ENCODE peak calls at places on chromosomes 6 and 20, in seven cellular contexts. D is HFFc6, A is memory B cell, X is pancreas, F is dermis blood vessel endothelial cell, C is NCI-H1694, Y is tibial nerve. I is an unnamed sample.

GRCh38 chr20:33443006-33443511 is 504 bp downstream of the SNTA1 start:
- DNase-seq in D (no peak), A (peak), X (no peak), F (peak), C (no peak), Y (no peak), I (no peak)

GRCh38 chr6:164756142-164756541 is 553.3 kb downstream of the C6orf118 start:
- DNase-seq in D (no peak), A (no peak), X (no peak), F (no peak), C (no peak), Y (no peak), I (no peak)

GRCh38 chr6:141269684-141270083 is 863.0 kb upstream of the GJE1 start:
- DNase-seq in D (no peak), A (no peak), X (no peak), F (no peak), C (no peak), Y (no peak), I (no peak)

GRCh38 chr20:36336838-36337478 is 30.8 kb downstream of the DLGAP4 start:
- DNase-seq in D (no peak), A (no peak), X (no peak), F (no peak), C (no peak), Y (no peak), I (no peak)

GRCh38 chr6:142233945-142234682 is 67.7 kb upstream of the ADGRG6 start:
- DNase-seq in D (no peak), A (no peak), X (no peak), F (no peak), C (no peak), Y (no peak), I (no peak)

GRCh38 chr6:139708342-139709199 is 334.1 kb upstream of the CITED2 start:
- DNase-seq in D (peak), A (no peak), X (no peak), F (peak), C (no peak), Y (no peak), I (no peak)

GRCh38 chr20:49542514-49542991 is 25.4 kb downstream of the PTGIS start:
- DNase-seq in D (no peak), A (no peak), X (no peak), F (no peak), C (no peak), Y (no peak), I (no peak)

GRCh38 chr20:2295286-2295685 is 515 bp upstream of the TGM3 start:
- DNase-seq in D (no peak), A (no peak), X (no peak), F (no peak), C (no peak), Y (no peak), I (no peak)

GRCh38 chr6:136424450-136424849 is 125.8 kb downstream of the MAP7 start:
- DNase-seq in D (no peak), A (no peak), X (no peak), F (no peak), C (no peak), Y (no peak), I (no peak)

GRCh38 chr20:54535045-54535444 is 59.7 kb downstream of the DOK5 start:
- DNase-seq in D (no peak), A (no peak), X (no peak), F (no peak), C (no peak), Y (no peak), I (no peak)

GRCh38 chr6:168557512-168557911 is 116.5 kb downstream of the SMOC2 start:
- DNase-seq in D (no peak), A (no peak), X (no peak), F (no peak), C (no peak), Y (no peak), I (no peak)

GRCh38 chr20:62822788-62823651 is 6.2 kb downstream of the COL9A3 start:
- DNase-seq in D (no peak), A (no peak), X (no peak), F (peak), C (peak), Y (no peak), I (peak)

GRCh38 chr6:104887350-104887749 is 27.6 kb upstream of the HACE1 start:
- DNase-seq in D (no peak), A (no peak), X (no peak), F (peak), C (no peak), Y (no peak), I (no peak)

GRCh38 chr6:68108243-68108835 is 526.7 kb upstream of the ADGRB3 start:
- DNase-seq in D (no peak), A (no peak), X (no peak), F (no peak), C (no peak), Y (no peak), I (no peak)

GRCh38 chr6:158837684-158838625 is 18.8 kb upstream of the EZR start:
- DNase-seq in D (peak), A (no peak), X (no peak), F (no peak), C (no peak), Y (no peak), I (no peak)

GRCh38 chr6:65900928-65901327 is 193.9 kb upstream of the EYS start:
- DNase-seq in D (no peak), A (no peak), X (no peak), F (no peak), C (no peak), Y (no peak), I (no peak)

GRCh38 chr20:59122377-59122932 is 41.2 kb upstream of the ZNF831 start:
- DNase-seq in D (no peak), A (no peak), X (no peak), F (no peak), C (no peak), Y (no peak), I (no peak)

GRCh38 chr6:70414813-70415212 is 1.5 kb downstream of the FAM135A start:
- DNase-seq in D (no peak), A (no peak), X (no peak), F (no peak), C (no peak), Y (no peak), I (no peak)

GRCh38 chr6:84183430-84183829 is 44.0 kb downstream of the CEP162 start:
- DNase-seq in D (no peak), A (no peak), X (no peak), F (no peak), C (no peak), Y (no peak), I (no peak)

GRCh38 chr6:136012198-136012884 is 160.8 kb downstream of the PDE7B start:
- DNase-seq in D (peak), A (no peak), X (no peak), F (peak), C (no peak), Y (no peak), I (no peak)

GRCh38 chr20:53738039-53738944 is 144.7 kb upstream of the ZNF217 start:
- DNase-seq in D (peak), A (no peak), X (peak), F (no peak), C (peak), Y (peak), I (no peak)

GRCh38 chr6:41624621-41625365 is 13.5 kb upstream of the MDFI start:
- DNase-seq in D (no peak), A (no peak), X (no peak), F (no peak), C (no peak), Y (no peak), I (no peak)

GRCh38 chr6:35810831-35811698 is 5.9 kb downstream of the LHFPL5 start:
- DNase-seq in D (peak), A (no peak), X (no peak), F (peak), C (no peak), Y (no peak), I (no peak)

GRCh38 chr6:118283759-118284158 is 264.3 kb upstream of the PLN start:
- DNase-seq in D (peak), A (no peak), X (no peak), F (peak), C (peak), Y (no peak), I (no peak)

GRCh38 chr20:7848351-7848750 is 91.9 kb downstream of the HAO1 start:
- DNase-seq in D (no peak), A (no peak), X (no peak), F (no peak), C (no peak), Y (no peak), I (no peak)

GRCh38 chr6:109872968-109873545 is 105.1 kb upstream of the GPR6 start:
- DNase-seq in D (no peak), A (no peak), X (no peak), F (no peak), C (no peak), Y (no peak), I (no peak)

GRCh38 chr6:105051941-105052471 is 95.1 kb downstream of the LIN28B start:
- DNase-seq in D (no peak), A (no peak), X (no peak), F (peak), C (no peak), Y (no peak), I (no peak)

I was measured in GM12892.